ENCODE peak calls at places on chromosomes 11 and 22, in seven cellular contexts. A, P, V, N, Z, W and J are unnamed samples.

GRCh38 chr22:23533771-23534191 is 46.3 kb downstream of the IGLL1 start:
- DNase-seq in Z (no peak), N (no peak), A (peak), P (no peak), V (no peak), W (no peak), J (peak)

GRCh38 chr11:64990222-64990918 is 6.4 kb downstream of the BATF2 start:
- DNase-seq in W (no peak), Z (peak), V (peak), A (peak), N (peak), P (peak), J (peak)

GRCh38 chr22:49954354-49954753 is 6.2 kb upstream of the PIM3 start:
- DNase-seq in W (no peak), A (no peak), N (no peak), V (peak), Z (no peak), P (no peak), J (peak)

GRCh38 chr11:64186205-64187165 is 514 bp downstream of the STIP1 start:
- DNase-seq in W (no peak), V (peak), A (no peak), N (peak), Z (peak), P (peak), J (no peak)

GRCh38 chr11:120471131-120471530 is 40.4 kb upstream of the GRIK4 start:
- DNase-seq in Z (peak), V (no peak), P (peak), N (no peak), A (no peak), W (no peak), J (no peak)

GRCh38 chr22:38080847-38081635 is 2.9 kb downstream of the SLC16A8 start:
- DNase-seq in Z (peak), V (peak), P (peak), W (no peak), A (no peak), N (peak), J (peak)

GRCh38 chr22:20479612-20480196 is 15.9 kb downstream of the KLHL22 start:
- DNase-seq in Z (no peak), A (no peak), P (peak), W (no peak), N (no peak), V (no peak), J (no peak)

GRCh38 chr11:15107730-15108515 is 6.8 kb upstream of the INSC start:
- DNase-seq in A (no peak), N (no peak), P (no peak), W (no peak), V (no peak), Z (peak), J (no peak)

GRCh38 chr11:12377106-12377823 is at the start of gene PARVA:
- DNase-seq in V (peak), Z (peak), P (peak), A (peak), N (no peak), W (no peak), J (peak)

GRCh38 chr22:36097880-36098279 is 62.7 kb downstream of the APOL3 start:
- DNase-seq in P (no peak), Z (no peak), V (no peak), W (no peak), N (no peak), A (no peak), J (no peak)

GRCh38 chr11:31819533-31820437 is 8.7 kb upstream of the PAX6 start:
- DNase-seq in N (no peak), V (peak), W (no peak), A (no peak), Z (no peak), P (no peak), J (no peak)